ENCODE peak calls at places on chromosomes 7 and 10, in eight cellular contexts. K is colonic mucosa, P is HCT116, E is SW480, Z is endothelial cell, A is germinal center, I is GM12878, T is WTC11. Q is an unnamed sample.

GRCh38 chr7:140674899-140675701 is 2.4 kb downstream of the ADCK2 start:
- DNase-seq in K (peak), I (no peak), A (no peak), E (peak), P (peak), T (no peak), Z (peak), Q (peak)

GRCh38 chr10:70551971-70552422 is 50.5 kb downstream of the PRF1 start:
- DNase-seq in Z (no peak), A (no peak), K (no peak), P (no peak), E (no peak), I (no peak), T (no peak), Q (peak)

GRCh38 chr10:113386005-113386404 is 166.8 kb upstream of the HABP2 start:
- DNase-seq in K (no peak), P (peak), T (no peak), Z (no peak), A (no peak), I (no peak), E (peak), Q (peak)

GRCh38 chr10:4698075-4698474 is 127.9 kb upstream of the AKR1E2 start:
- DNase-seq in K (no peak), I (no peak), P (no peak), E (no peak), A (no peak), T (no peak), Z (no peak), Q (no peak)

GRCh38 chr7:94003446-94004023 is 620 bp downstream of the BET1 start:
- DNase-seq in K (peak), A (no peak), P (no peak), Z (no peak), T (no peak), E (peak), I (no peak), Q (peak)

GRCh38 chr7:43522406-43523156 is 60.3 kb upstream of the STK17A start:
- DNase-seq in P (no peak), Z (no peak), I (no peak), E (peak), K (no peak), T (no peak), A (no peak), Q (peak)

GRCh38 chr7:9719303-9719702 is 1254.4 kb upstream of the PHF14 start:
- DNase-seq in T (no peak), A (no peak), I (no peak), E (no peak), P (no peak), Z (no peak), K (no peak), Q (no peak)

GRCh38 chr7:151383638-151384351 is 26.0 kb downstream of the WDR86 start:
- DNase-seq in E (no peak), Z (no peak), T (peak), I (no peak), A (no peak), P (no peak), K (no peak), Q (no peak)

GRCh38 chr10:98694863-98695262 is 248.1 kb upstream of the HPS1 start:
- DNase-seq in E (no peak), P (no peak), A (no peak), I (no peak), T (no peak), Z (no peak), K (no peak), Q (no peak)

GRCh38 chr7:43879477-43879876 is 10.2 kb upstream of the MRPS24 start:
- DNase-seq in T (no peak), I (no peak), P (no peak), Z (no peak), E (no peak), A (no peak), K (no peak), Q (no peak)

GRCh38 chr7:157932498-157933218 is 595.9 kb downstream of the DNAJB6 start:
- DNase-seq in A (no peak), P (peak), E (peak), K (no peak), I (no peak), Z (no peak), T (no peak), Q (no peak)

GRCh38 chr10:45373003-45373782 is 823 bp upstream of the ALOX5 start:
- DNase-seq in K (no peak), E (peak), T (peak), I (no peak), Z (peak), A (peak), P (no peak), Q (no peak)

GRCh38 chr10:45580781-45581496 is 91.6 kb downstream of the ZFAND4 start:
- DNase-seq in Z (no peak), E (no peak), I (peak), T (no peak), K (peak), A (peak), P (no peak), Q (no peak)

GRCh38 chr10:123270806-123271205 is 116.6 kb downstream of the BUB3 start:
- DNase-seq in Z (no peak), E (no peak), P (no peak), I (no peak), T (no peak), A (no peak), K (no peak), Q (no peak)

GRCh38 chr10:43595739-43596298 is 10.4 kb upstream of the ZNF485 start:
- DNase-seq in E (no peak), P (no peak), I (peak), K (no peak), T (no peak), Z (no peak), A (no peak), Q (no peak)

GRCh38 chr10:4947635-4948596 is 15.3 kb upstream of the AKR1C1 start:
- DNase-seq in I (no peak), Z (no peak), E (peak), P (peak), K (no peak), A (no peak), T (no peak), Q (no peak)

GRCh38 chr10:128221128-128221527 is 94.9 kb upstream of the MKI67 start:
- DNase-seq in T (no peak), K (no peak), A (no peak), I (no peak), P (no peak), Z (no peak), E (no peak), Q (no peak)

GRCh38 chr10:124724279-124725027 is 19.7 kb downstream of the FAM53B start:
- DNase-seq in Z (no peak), A (no peak), T (no peak), I (no peak), E (peak), K (no peak), P (no peak), Q (no peak)

GRCh38 chr7:2993868-2994267 is 49.8 kb downstream of the CARD11 start:
- DNase-seq in I (no peak), E (peak), T (no peak), Z (no peak), K (peak), P (no peak), A (no peak), Q (no peak)

GRCh38 chr7:131564640-131565039 is 8.2 kb upstream of the PODXL start:
- DNase-seq in I (no peak), T (no peak), Z (no peak), E (no peak), K (no peak), P (no peak), A (no peak), Q (no peak)

GRCh38 chr10:6755891-6756460 is 175.9 kb upstream of the PRKCQ start:
- DNase-seq in T (no peak), E (no peak), K (no peak), A (no peak), I (no peak), P (no peak), Z (no peak), Q (no peak)

GRCh38 chr10:209357-209756 is 74.1 kb downstream of the ZMYND11 start:
- DNase-seq in A (no peak), P (peak), I (no peak), T (no peak), Z (no peak), K (no peak), E (no peak), Q (no peak)

GRCh38 chr7:104655592-104655991 is 327.2 kb downstream of the LHFPL3 start:
- DNase-seq in P (no peak), A (no peak), E (no peak), I (no peak), K (no peak), T (no peak), Z (no peak), Q (no peak)

GRCh38 chr10:44827431-44828006 is 83.6 kb upstream of the TMEM72 start:
- DNase-seq in T (no peak), K (no peak), P (no peak), E (no peak), I (no peak), A (no peak), Z (no peak), Q (no peak)

GRCh38 chr7:22610258-22610657 is 110.3 kb upstream of the STEAP1B start:
- DNase-seq in A (no peak), Z (no peak), P (no peak), T (no peak), I (no peak), K (no peak), E (no peak), Q (no peak)

GRCh38 chr10:133190225-133190624 is 30.2 kb downstream of the KNDC1 start:
- DNase-seq in P (no peak), Z (no peak), I (no peak), T (no peak), A (no peak), K (no peak), E (no peak), Q (no peak)

GRCh38 chr7:150631866-150632864 is at the start of gene GIMAP6:
- DNase-seq in T (no peak), P (no peak), E (no peak), I (peak), Z (no peak), A (no peak), K (no peak), Q (no peak)

GRCh38 chr10:49700997-49701396 is 21.5 kb downstream of the C10orf53 start:
- DNase-seq in E (peak), A (no peak), Z (no peak), I (no peak), K (no peak), T (peak), P (peak), Q (no peak)

GRCh38 chr7:4066626-4067475 is 615.2 kb upstream of the FOXK1 start:
- DNase-seq in A (no peak), T (no peak), Z (no peak), P (no peak), I (no peak), K (no peak), E (no peak), Q (no peak)

GRCh38 chr7:27922907-27923306 is 182.9 kb downstream of the TAX1BP1 start:
- DNase-seq in K (no peak), T (no peak), Z (no peak), I (peak), E (no peak), A (no peak), P (no peak), Q (no peak)

GRCh38 chr7:36949711-36950600 is 225.7 kb upstream of the AOAH start:
- DNase-seq in P (no peak), Z (no peak), A (no peak), K (peak), E (no peak), I (no peak), T (no peak), Q (no peak)

GRCh38 chr7:159227433-159227832 is 82.8 kb upstream of the VIPR2 start:
- DNase-seq in Z (no peak), E (peak), K (no peak), I (no peak), T (no peak), A (no peak), P (no peak), Q (no peak)

GRCh38 chr7:151429555-151430331 is 10.2 kb downstream of the CRYGN start:
- DNase-seq in P (no peak), K (no peak), E (peak), A (no peak), I (peak), T (no peak), Z (no peak), Q (peak)

GRCh38 chr7:106012935-106013439 is 49.9 kb downstream of the CDHR3 start:
- DNase-seq in Z (no peak), E (no peak), T (no peak), P (no peak), I (no peak), K (no peak), A (no peak), Q (peak)

GRCh38 chr7:49839863-49840262 is 66.4 kb downstream of the VWC2 start:
- DNase-seq in Z (no peak), I (no peak), T (no peak), A (no peak), K (no peak), P (no peak), E (no peak), Q (no peak)